ENCODE peak calls at places on chromosomes 13 and 19, in nine cellular contexts. One of them, this sample, is unnamed. For H3K4me1, the result is how much of the 10 kb centered on the place peaks cover.

GRCh38 chr13:37187110-37187509 is 81.6 kb upstream of the CSNK1A1L start:
- DNase-seq in CD8-positive, alpha-beta T cell: no peak
- DNase-seq in esophagus muscularis mucosa: no peak
- DNase-seq in psoas muscle: no peak
- DNase-seq in mucosa of descending colon: no peak
- DNase-seq in A549: no peak
- DNase-seq in heart left ventricle: no peak
- DNase-seq in body of pancreas: no peak
- DNase-seq in lower lobe of right lung: no peak
- DNase-seq in this sample: no peak

GRCh38 chr19:16386619-16387240 is 62.1 kb downstream of the KLF2 start:
- DNase-seq in CD8-positive, alpha-beta T cell: peak
- DNase-seq in esophagus muscularis mucosa: no peak
- DNase-seq in psoas muscle: no peak
- DNase-seq in mucosa of descending colon: peak
- DNase-seq in A549: peak
- DNase-seq in heart left ventricle: no peak
- DNase-seq in body of pancreas: peak
- DNase-seq in lower lobe of right lung: no peak
- DNase-seq in this sample: peak

GRCh38 chr19:38665950-38666661 is 18.7 kb downstream of the ACTN4 start:
- DNase-seq in CD8-positive, alpha-beta T cell: no peak
- DNase-seq in esophagus muscularis mucosa: no peak
- DNase-seq in psoas muscle: peak
- DNase-seq in mucosa of descending colon: peak
- DNase-seq in A549: no peak
- DNase-seq in heart left ventricle: peak
- DNase-seq in body of pancreas: peak
- DNase-seq in lower lobe of right lung: peak
- DNase-seq in this sample: peak

GRCh38 chr19:18999896-19000620 is 33.3 kb downstream of the SUGP2 start:
- DNase-seq in CD8-positive, alpha-beta T cell: no peak
- DNase-seq in esophagus muscularis mucosa: no peak
- DNase-seq in psoas muscle: no peak
- DNase-seq in mucosa of descending colon: no peak
- DNase-seq in A549: no peak
- DNase-seq in heart left ventricle: no peak
- DNase-seq in body of pancreas: no peak
- DNase-seq in lower lobe of right lung: no peak
- DNase-seq in this sample: no peak

GRCh38 chr13:41960195-41960699 is 662 bp downstream of the VWA8 start:
- DNase-seq in CD8-positive, alpha-beta T cell: no peak
- DNase-seq in esophagus muscularis mucosa: no peak
- DNase-seq in psoas muscle: no peak
- DNase-seq in mucosa of descending colon: no peak
- DNase-seq in A549: peak
- DNase-seq in heart left ventricle: no peak
- DNase-seq in body of pancreas: no peak
- DNase-seq in lower lobe of right lung: no peak
- DNase-seq in this sample: no peak

GRCh38 chr13:38900188-38900587 is 90.4 kb downstream of the STOML3 start:
- DNase-seq in CD8-positive, alpha-beta T cell: no peak
- DNase-seq in esophagus muscularis mucosa: no peak
- DNase-seq in psoas muscle: no peak
- DNase-seq in mucosa of descending colon: no peak
- DNase-seq in A549: peak
- DNase-seq in heart left ventricle: no peak
- DNase-seq in body of pancreas: no peak
- DNase-seq in lower lobe of right lung: no peak
- DNase-seq in this sample: no peak

GRCh38 chr13:110925023-110925608 is 10.2 kb upstream of the ANKRD10 start:
- DNase-seq in CD8-positive, alpha-beta T cell: no peak
- DNase-seq in esophagus muscularis mucosa: no peak
- DNase-seq in psoas muscle: no peak
- DNase-seq in mucosa of descending colon: no peak
- DNase-seq in A549: no peak
- DNase-seq in heart left ventricle: no peak
- DNase-seq in body of pancreas: no peak
- DNase-seq in lower lobe of right lung: no peak
- DNase-seq in this sample: no peak

GRCh38 chr13:41652735-41653361 is 195.5 kb downstream of the RGCC start:
- DNase-seq in CD8-positive, alpha-beta T cell: peak
- DNase-seq in esophagus muscularis mucosa: no peak
- DNase-seq in psoas muscle: no peak
- DNase-seq in mucosa of descending colon: no peak
- DNase-seq in A549: peak
- DNase-seq in heart left ventricle: peak
- DNase-seq in body of pancreas: no peak
- DNase-seq in lower lobe of right lung: no peak
- DNase-seq in this sample: no peak

GRCh38 chr13:49395416-49396277 is 48.2 kb downstream of the CAB39L start:
- DNase-seq in CD8-positive, alpha-beta T cell: no peak
- DNase-seq in esophagus muscularis mucosa: no peak
- DNase-seq in psoas muscle: peak
- DNase-seq in mucosa of descending colon: no peak
- DNase-seq in A549: no peak
- DNase-seq in heart left ventricle: peak
- DNase-seq in body of pancreas: no peak
- DNase-seq in lower lobe of right lung: no peak
- DNase-seq in this sample: no peak

GRCh38 chr19:18385359-18385674 is 641 bp upstream of the GDF15 start:
- DNase-seq in CD8-positive, alpha-beta T cell: no peak
- DNase-seq in esophagus muscularis mucosa: no peak
- DNase-seq in psoas muscle: no peak
- DNase-seq in mucosa of descending colon: no peak
- DNase-seq in A549: no peak
- DNase-seq in heart left ventricle: no peak
- DNase-seq in body of pancreas: no peak
- DNase-seq in lower lobe of right lung: no peak
- DNase-seq in this sample: no peak

GRCh38 chr13:110015253-110015652 is 228.9 kb upstream of the IRS2 start:
- DNase-seq in CD8-positive, alpha-beta T cell: no peak
- DNase-seq in esophagus muscularis mucosa: no peak
- DNase-seq in psoas muscle: no peak
- DNase-seq in mucosa of descending colon: no peak
- DNase-seq in A549: no peak
- DNase-seq in heart left ventricle: no peak
- DNase-seq in body of pancreas: peak
- DNase-seq in lower lobe of right lung: no peak
- DNase-seq in this sample: no peak

GRCh38 chr19:21698215-21698614 is 69.2 kb downstream of the ZNF100 start:
- DNase-seq in CD8-positive, alpha-beta T cell: no peak
- DNase-seq in esophagus muscularis mucosa: no peak
- DNase-seq in psoas muscle: no peak
- DNase-seq in mucosa of descending colon: no peak
- DNase-seq in A549: no peak
- DNase-seq in heart left ventricle: no peak
- DNase-seq in body of pancreas: no peak
- DNase-seq in lower lobe of right lung: no peak
- DNase-seq in this sample: no peak

GRCh38 chr19:12527034-12527836 is 24.0 kb downstream of the ZNF564 start:
- DNase-seq in CD8-positive, alpha-beta T cell: no peak
- DNase-seq in esophagus muscularis mucosa: no peak
- DNase-seq in psoas muscle: no peak
- DNase-seq in mucosa of descending colon: no peak
- DNase-seq in A549: no peak
- DNase-seq in heart left ventricle: no peak
- DNase-seq in body of pancreas: no peak
- DNase-seq in lower lobe of right lung: no peak
- DNase-seq in this sample: no peak

GRCh38 chr13:79775830-79776229 is 294.9 kb downstream of the NDFIP2 start:
- DNase-seq in CD8-positive, alpha-beta T cell: no peak
- DNase-seq in esophagus muscularis mucosa: no peak
- DNase-seq in psoas muscle: no peak
- DNase-seq in mucosa of descending colon: peak
- DNase-seq in A549: peak
- DNase-seq in heart left ventricle: peak
- DNase-seq in body of pancreas: peak
- DNase-seq in lower lobe of right lung: no peak
- DNase-seq in this sample: no peak

GRCh38 chr19:21482863-21483276 is 22.5 kb upstream of the ZNF429 start:
- DNase-seq in CD8-positive, alpha-beta T cell: peak
- DNase-seq in esophagus muscularis mucosa: no peak
- DNase-seq in psoas muscle: peak
- DNase-seq in mucosa of descending colon: peak
- DNase-seq in A549: no peak
- DNase-seq in heart left ventricle: peak
- DNase-seq in body of pancreas: peak
- DNase-seq in lower lobe of right lung: peak
- DNase-seq in this sample: peak

GRCh38 chr19:1472227-1473055 is 6.6 kb downstream of the C19orf25 start:
- DNase-seq in CD8-positive, alpha-beta T cell: no peak
- DNase-seq in esophagus muscularis mucosa: no peak
- DNase-seq in psoas muscle: no peak
- DNase-seq in mucosa of descending colon: no peak
- DNase-seq in A549: no peak
- DNase-seq in heart left ventricle: no peak
- DNase-seq in body of pancreas: no peak
- DNase-seq in lower lobe of right lung: peak
- DNase-seq in this sample: no peak
- H3K4me1 ChIP-seq in CD8-positive, alpha-beta T cell: under half
- H3K4me1 ChIP-seq in esophagus muscularis mucosa: half or more
- H3K4me1 ChIP-seq in psoas muscle: under half
- H3K4me1 ChIP-seq in mucosa of descending colon: under half
- H3K4me1 ChIP-seq in A549: under half
- H3K4me1 ChIP-seq in heart left ventricle: under half
- H3K4me1 ChIP-seq in body of pancreas: half or more
- H3K4me1 ChIP-seq in lower lobe of right lung: under half
- H3K4me1 ChIP-seq in this sample: under half

DNA sequence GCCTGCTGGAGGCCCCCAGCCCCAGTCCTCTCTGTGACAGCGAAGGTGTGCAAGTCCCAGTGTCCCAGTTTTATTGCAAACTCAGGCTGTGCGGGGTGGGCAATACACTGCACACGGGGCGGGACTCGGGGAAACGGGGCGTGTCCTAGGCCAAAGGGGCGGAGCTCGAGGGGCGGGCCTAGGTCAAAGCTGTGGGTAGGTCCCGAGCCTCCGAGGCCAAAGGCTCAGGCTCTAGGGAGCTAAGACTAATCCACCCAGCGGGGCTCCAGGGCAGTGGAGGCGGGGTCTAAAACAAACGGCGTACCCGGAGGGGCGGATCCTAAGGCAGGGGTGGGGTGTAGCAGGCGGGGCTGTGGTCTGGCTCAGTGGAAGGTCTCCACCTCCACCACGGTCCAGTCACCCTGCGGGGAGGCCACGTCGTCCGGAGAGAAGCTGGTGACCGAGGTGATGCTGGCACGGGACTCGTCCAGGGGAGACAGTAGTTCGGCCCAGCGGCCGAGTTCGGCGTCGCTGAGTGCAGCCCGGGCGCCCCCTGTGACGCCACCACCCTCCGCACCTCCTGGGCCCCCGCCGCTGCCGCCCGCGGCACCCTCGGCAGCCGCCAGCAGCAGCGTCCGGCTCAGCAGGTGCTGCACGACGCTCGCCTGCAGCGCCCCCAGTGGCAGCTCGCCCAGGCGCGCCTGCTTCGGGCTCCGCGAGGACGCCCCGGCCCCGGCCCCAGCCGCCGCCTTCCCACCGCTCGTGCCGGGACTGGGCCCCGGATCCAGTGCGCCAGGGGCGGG is 5.3 kb downstream of the PRR36 start:
- DNase-seq in CD8-positive, alpha-beta T cell: peak
- DNase-seq in esophagus muscularis mucosa: no peak
- DNase-seq in psoas muscle: peak
- DNase-seq in mucosa of descending colon: peak
- DNase-seq in A549: peak
- DNase-seq in heart left ventricle: peak
- DNase-seq in body of pancreas: peak
- DNase-seq in lower lobe of right lung: peak
- DNase-seq in this sample: peak
- H3K4me3 ChIP-seq in CD8-positive, alpha-beta T cell: peak
- H3K4me3 ChIP-seq in esophagus muscularis mucosa: peak
- H3K4me3 ChIP-seq in psoas muscle: peak
- H3K4me3 ChIP-seq in mucosa of descending colon: no peak
- H3K4me3 ChIP-seq in A549: peak
- H3K4me3 ChIP-seq in heart left ventricle: peak
- H3K4me3 ChIP-seq in body of pancreas: no peak
- H3K4me3 ChIP-seq in lower lobe of right lung: peak
- H3K4me3 ChIP-seq in this sample: peak

DNA sequence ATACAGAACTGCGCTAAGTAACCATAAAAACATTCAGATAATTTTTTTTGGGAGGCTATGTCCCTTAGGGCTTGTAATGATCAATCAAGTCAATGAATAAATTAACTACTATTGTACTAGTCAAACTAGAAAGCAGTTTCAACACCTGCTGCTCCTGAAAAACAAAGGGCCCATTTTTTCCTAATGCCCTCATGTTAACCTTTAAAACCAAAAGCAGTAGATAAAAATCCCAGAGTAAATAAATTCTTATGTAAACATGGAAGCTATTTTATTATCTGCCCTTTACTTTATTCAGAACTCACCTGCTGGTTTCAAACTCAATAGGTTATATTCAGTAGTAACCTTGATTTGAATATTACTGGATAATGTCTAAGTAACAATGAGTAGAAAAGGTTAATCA is 159.5 kb upstream of the STARD13 start:
- DNase-seq in CD8-positive, alpha-beta T cell: no peak
- DNase-seq in esophagus muscularis mucosa: no peak
- DNase-seq in psoas muscle: no peak
- DNase-seq in mucosa of descending colon: no peak
- DNase-seq in A549: no peak
- DNase-seq in heart left ventricle: no peak
- DNase-seq in body of pancreas: no peak
- DNase-seq in lower lobe of right lung: no peak
- DNase-seq in this sample: no peak
- TF ChIP-seq CTCF in CD8-positive, alpha-beta T cell: no peak
- TF ChIP-seq CTCF in esophagus muscularis mucosa: no peak
- TF ChIP-seq CTCF in psoas muscle: no peak
- TF ChIP-seq CTCF in mucosa of descending colon: no peak
- TF ChIP-seq CTCF in A549: no peak
- TF ChIP-seq CTCF in heart left ventricle: no peak
- TF ChIP-seq CTCF in body of pancreas: no peak
- TF ChIP-seq CTCF in lower lobe of right lung: no peak
- TF ChIP-seq CTCF in this sample: no peak

DNA sequence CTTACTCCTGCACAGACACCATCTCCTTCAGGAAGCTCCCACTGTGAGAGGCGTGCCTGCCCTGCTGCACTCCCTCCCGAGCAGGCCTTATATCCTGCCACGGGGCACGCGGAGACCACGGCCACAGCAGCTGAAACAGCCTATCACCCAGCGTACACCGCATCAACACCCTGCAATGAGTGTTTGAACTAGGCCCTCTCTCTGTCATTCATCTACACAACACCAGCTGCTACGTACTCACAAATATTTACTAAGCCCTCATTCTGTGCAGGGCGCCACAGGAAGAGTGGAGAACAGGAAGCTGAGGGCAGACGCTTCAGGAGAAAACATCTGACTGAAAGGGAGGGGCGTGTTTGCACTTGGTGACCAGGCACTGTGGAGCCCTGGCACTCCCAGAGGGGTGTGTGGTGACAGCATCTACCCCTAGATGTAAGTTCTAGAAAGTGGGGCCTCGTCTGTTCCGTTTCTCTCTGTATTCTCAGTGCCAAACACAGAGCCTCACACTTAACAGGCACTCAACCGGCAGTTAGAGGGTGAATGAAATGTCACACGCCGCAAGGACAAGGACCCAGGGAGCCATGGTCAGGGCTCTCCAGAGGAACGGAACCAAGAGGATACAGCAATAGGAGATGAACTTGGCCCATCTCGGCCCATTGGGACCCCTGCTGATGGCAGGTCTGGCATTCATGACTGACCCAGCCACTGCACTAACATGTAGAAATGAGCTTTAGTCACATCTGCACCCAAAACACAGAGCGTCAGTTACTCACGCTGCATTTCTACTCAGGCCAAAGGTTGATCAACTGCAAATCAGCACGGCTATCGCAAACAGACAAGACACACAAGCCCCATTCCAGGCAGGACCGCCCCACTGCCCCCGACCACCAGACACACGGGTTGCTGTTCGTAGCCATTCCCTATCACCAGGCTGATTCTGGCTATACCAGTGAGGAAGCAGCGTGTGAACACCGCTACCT is 15.7 kb downstream of the RANBP3 start:
- DNase-seq in CD8-positive, alpha-beta T cell: peak
- DNase-seq in esophagus muscularis mucosa: no peak
- DNase-seq in psoas muscle: no peak
- DNase-seq in mucosa of descending colon: peak
- DNase-seq in A549: no peak
- DNase-seq in heart left ventricle: peak
- DNase-seq in body of pancreas: peak
- DNase-seq in lower lobe of right lung: peak
- DNase-seq in this sample: no peak
- H3K4me1 ChIP-seq in CD8-positive, alpha-beta T cell: half or more
- H3K4me1 ChIP-seq in esophagus muscularis mucosa: half or more
- H3K4me1 ChIP-seq in psoas muscle: half or more
- H3K4me1 ChIP-seq in mucosa of descending colon: half or more
- H3K4me1 ChIP-seq in A549: under half
- H3K4me1 ChIP-seq in heart left ventricle: under half
- H3K4me1 ChIP-seq in body of pancreas: half or more
- H3K4me1 ChIP-seq in lower lobe of right lung: half or more
- H3K4me1 ChIP-seq in this sample: under half